ENCODE peak calls at places on chromosomes 7 and 10, in six cellular contexts. U, M, V, R, J and B are unnamed samples.

GRCh38 chr7:135557455-135558336 is at the start of gene NUP205:
- DNase-seq in V (peak; percentile 85), M (peak; percentile 92), U (peak; percentile 85), R (peak; percentile 91), J (peak; percentile 79), B (peak; percentile 82)

GRCh38 chr7:82481499-82482097 is 38.0 kb upstream of the CACNA2D1 start:
- DNase-seq in M (peak; percentile 2), U (peak; percentile 50), J (peak; percentile 2), V (peak; percentile 0), R (no peak), B (peak; percentile 31)

GRCh38 chr7:50648076-50648475 is 82.9 kb upstream of the DDC start:
- DNase-seq in R (peak; percentile 34), M (no peak), V (no peak), J (no peak), U (no peak), B (no peak)

GRCh38 chr10:94358480-94358879 is 4.3 kb downstream of the NOC3L start:
- DNase-seq in V (no peak), M (no peak), U (no peak), J (peak; percentile 9), R (no peak), B (no peak)

GRCh38 chr10:89002234-89002978 is 11.8 kb downstream of the FAS start:
- DNase-seq in V (no peak), M (no peak), R (no peak), U (no peak), J (no peak), B (no peak)

GRCh38 chr7:21690717-21691116 is 147.9 kb downstream of the DNAH11 start:
- DNase-seq in V (no peak), R (no peak), U (no peak), M (no peak), J (no peak), B (peak; percentile 3)

GRCh38 chr10:35942052-35942451 is 300.0 kb upstream of the FZD8 start:
- DNase-seq in V (no peak), M (no peak), R (no peak), U (no peak), J (no peak), B (no peak)

GRCh38 chr7:43616977-43617376 is 34.1 kb downstream of the STK17A start:
- DNase-seq in M (no peak), U (no peak), R (no peak), J (no peak), V (no peak), B (no peak)

GRCh38 chr7:135538387-135538786 is 19.3 kb upstream of the NUP205 start:
- DNase-seq in M (no peak), U (no peak), V (no peak), R (no peak), J (no peak), B (no peak)

GRCh38 chr7:37920619-37921339 is at the start of gene EPDR1:
- DNase-seq in V (no peak), R (peak; percentile 78), M (no peak), J (peak; percentile 74), U (peak; percentile 89), B (peak; percentile 89)

GRCh38 chr10:44628921-44629320 is 244.0 kb upstream of the CXCL12 start:
- DNase-seq in U (no peak), V (no peak), M (peak; percentile 15), J (no peak), R (no peak), B (no peak)

GRCh38 chr7:40658731-40659130 is 523.9 kb downstream of the SUGCT start:
- DNase-seq in U (no peak), V (no peak), R (no peak), M (no peak), J (no peak), B (no peak)

GRCh38 chr7:143383642-143383957 is 2.5 kb downstream of the ZYX start:
- DNase-seq in J (no peak), V (no peak), U (no peak), R (no peak), M (no peak), B (no peak)

GRCh38 chr7:81299711-81300110 is 380.9 kb upstream of the SEMA3C start:
- DNase-seq in M (no peak), U (no peak), R (no peak), J (no peak), V (no peak), B (no peak)
- TF ChIP-seq USF2 in M (no peak), U (no peak), R (no peak), J (no peak), V (no peak), B (no peak)

DNA sequence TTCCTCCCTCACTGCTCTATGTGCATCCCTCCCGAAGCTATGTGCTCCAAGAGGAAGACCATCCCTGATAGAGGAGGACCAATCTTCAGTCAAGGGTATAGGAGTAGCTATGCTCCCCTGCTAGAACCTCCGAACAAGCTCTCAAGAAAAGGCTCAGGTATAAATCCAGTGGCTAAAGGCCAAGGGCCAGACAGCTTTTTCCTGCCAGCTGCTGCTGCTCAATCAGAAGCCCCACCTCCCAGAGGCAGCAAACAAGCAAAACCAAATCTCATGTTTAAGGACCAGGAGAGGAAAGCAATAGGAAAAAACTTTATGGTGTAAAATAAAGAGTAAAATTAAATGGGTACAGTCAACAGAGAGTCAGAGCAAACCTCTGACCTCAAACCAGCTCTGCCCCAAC is 187.2 kb downstream of the FGFR2 start:
- DNase-seq in V (no peak), R (no peak), M (no peak), J (no peak), U (no peak), B (no peak)
- TF ChIP-seq CHD2 in V (no peak), R (no peak), M (no peak), J (no peak), U (no peak), B (no peak)

DNA sequence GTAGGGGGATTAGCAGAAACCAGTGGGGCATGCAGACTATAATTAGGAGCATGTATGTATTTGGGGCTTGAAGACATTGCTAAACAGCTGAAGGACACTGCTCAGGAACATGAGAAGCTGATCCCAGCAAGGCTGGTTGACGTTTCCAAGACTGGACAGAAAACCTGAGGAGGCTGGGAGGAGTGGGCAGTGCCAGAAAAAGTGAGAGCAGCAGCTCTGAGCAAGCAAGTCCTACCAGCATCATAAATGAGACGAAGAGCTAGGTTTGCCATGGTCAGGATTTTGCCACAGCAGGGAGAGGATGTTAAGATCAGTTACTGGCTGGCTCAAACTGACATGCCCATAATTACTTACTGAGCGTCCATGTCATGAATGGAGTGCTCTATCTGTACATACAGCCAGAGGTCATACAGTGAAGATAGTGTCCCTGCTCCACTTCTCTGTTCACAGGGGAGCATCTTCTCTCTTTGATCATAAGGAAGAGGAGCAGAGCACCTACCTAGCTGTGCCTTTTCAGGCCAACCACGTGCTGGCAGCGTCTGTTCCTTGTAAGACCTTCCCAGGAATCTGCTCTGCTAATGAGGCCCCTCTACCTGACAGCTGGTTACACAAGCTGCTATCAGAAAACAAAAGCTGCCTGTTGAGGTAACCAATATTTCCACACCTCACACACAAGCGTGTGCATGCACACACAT is 44.7 kb downstream of the PDE1C start:
- DNase-seq in R (no peak), U (no peak), M (no peak), J (no peak), V (no peak), B (no peak)
- TF ChIP-seq USF2 in R (no peak), U (no peak), M (no peak), J (no peak), V (no peak), B (no peak)

GRCh38 chr7:138089080-138089901 is 13.0 kb downstream of the AKR1D1 start:
- DNase-seq in J (peak; percentile 48), M (no peak), U (no peak), R (no peak), V (no peak), B (peak; percentile 33)
- TF ChIP-seq CHD2 in J (no peak), M (no peak), U (no peak), R (no peak), V (no peak), B (no peak)

GRCh38 chr7:108282427-108282996 is 152.4 kb upstream of the LAMB4 start:
- DNase-seq in J (no peak), M (no peak), V (no peak), U (no peak), R (no peak), B (no peak)
- TF ChIP-seq USF2 in J (no peak), M (no peak), V (no peak), U (no peak), R (no peak), B (no peak)